ENCODE peak calls at places on chromosome 19, in nine cellular contexts. One of them, this sample, is unnamed. For H3K27me3, the result is how much of the 10 kb centered on the place peaks cover.

GRCh38 chr19:32676186-32676894 is 692 bp downstream of the RGS9BP start:
- DNase-seq in IMR-90: no peak
- DNase-seq in vagina: no peak
- DNase-seq in PC-9: no peak
- DNase-seq in body of pancreas: peak
- DNase-seq in dorsolateral prefrontal cortex: no peak
- DNase-seq in tibial nerve: no peak
- DNase-seq in mammary epithelial cell: peak
- DNase-seq in Peyer's patch: peak
- DNase-seq in this sample: peak

GRCh38 chr19:6247007-6247288 is 32.8 kb downstream of the MLLT1 start:
- DNase-seq in mammary epithelial cell: no peak
- DNase-seq in tibial nerve: no peak
- DNase-seq in body of pancreas: no peak
- DNase-seq in dorsolateral prefrontal cortex: no peak
- DNase-seq in vagina: no peak
- DNase-seq in Peyer's patch: no peak
- DNase-seq in IMR-90: no peak
- DNase-seq in PC-9: no peak
- DNase-seq in this sample: no peak

GRCh38 chr19:50384685-50385535 is 763 bp downstream of the POLD1 start:
- DNase-seq in PC-9: peak
- DNase-seq in body of pancreas: no peak
- DNase-seq in IMR-90: peak
- DNase-seq in mammary epithelial cell: peak
- DNase-seq in vagina: no peak
- DNase-seq in tibial nerve: no peak
- DNase-seq in Peyer's patch: peak
- DNase-seq in dorsolateral prefrontal cortex: no peak
- DNase-seq in this sample: no peak

GRCh38 chr19:55676384-55676783 is 1.4 kb downstream of the EPN1 start:
- DNase-seq in PC-9: no peak
- DNase-seq in Peyer's patch: no peak
- DNase-seq in tibial nerve: no peak
- DNase-seq in IMR-90: peak
- DNase-seq in mammary epithelial cell: peak
- DNase-seq in vagina: no peak
- DNase-seq in body of pancreas: peak
- DNase-seq in dorsolateral prefrontal cortex: no peak
- DNase-seq in this sample: no peak

GRCh38 chr19:18687740-18688465 is 4.4 kb downstream of the CRTC1 start:
- DNase-seq in Peyer's patch: no peak
- DNase-seq in dorsolateral prefrontal cortex: no peak
- DNase-seq in IMR-90: no peak
- DNase-seq in PC-9: no peak
- DNase-seq in mammary epithelial cell: no peak
- DNase-seq in tibial nerve: no peak
- DNase-seq in body of pancreas: no peak
- DNase-seq in vagina: no peak
- DNase-seq in this sample: no peak

GRCh38 chr19:38734426-38735256 is 9.6 kb downstream of the CAPN12 start:
- DNase-seq in tibial nerve: no peak
- DNase-seq in dorsolateral prefrontal cortex: no peak
- DNase-seq in vagina: no peak
- DNase-seq in body of pancreas: peak
- DNase-seq in IMR-90: no peak
- DNase-seq in PC-9: peak
- DNase-seq in mammary epithelial cell: peak
- DNase-seq in Peyer's patch: peak
- DNase-seq in this sample: no peak

GRCh38 chr19:47613165-47614146 is 4.5 kb downstream of the BICRA start:
- DNase-seq in mammary epithelial cell: no peak
- DNase-seq in PC-9: no peak
- DNase-seq in Peyer's patch: no peak
- DNase-seq in IMR-90: peak
- DNase-seq in dorsolateral prefrontal cortex: no peak
- DNase-seq in tibial nerve: no peak
- DNase-seq in body of pancreas: no peak
- DNase-seq in vagina: no peak
- DNase-seq in this sample: peak

GRCh38 chr19:15551183-15552004 is 43.1 kb downstream of the CYP4F22 start:
- DNase-seq in dorsolateral prefrontal cortex: no peak
- DNase-seq in mammary epithelial cell: no peak
- DNase-seq in PC-9: peak
- DNase-seq in vagina: no peak
- DNase-seq in IMR-90: no peak
- DNase-seq in tibial nerve: no peak
- DNase-seq in Peyer's patch: peak
- DNase-seq in body of pancreas: peak
- DNase-seq in this sample: peak

GRCh38 chr19:7497292-7497691 is 8.5 kb upstream of the PEX11G start:
- DNase-seq in dorsolateral prefrontal cortex: no peak
- DNase-seq in tibial nerve: no peak
- DNase-seq in body of pancreas: no peak
- DNase-seq in mammary epithelial cell: no peak
- DNase-seq in PC-9: no peak
- DNase-seq in Peyer's patch: no peak
- DNase-seq in IMR-90: no peak
- DNase-seq in vagina: no peak
- DNase-seq in this sample: no peak

GRCh38 chr19:7494416-7495098 is 5.7 kb upstream of the PEX11G start:
- DNase-seq in vagina: no peak
- DNase-seq in dorsolateral prefrontal cortex: peak
- DNase-seq in tibial nerve: peak
- DNase-seq in IMR-90: no peak
- DNase-seq in body of pancreas: peak
- DNase-seq in Peyer's patch: no peak
- DNase-seq in PC-9: no peak
- DNase-seq in mammary epithelial cell: peak
- DNase-seq in this sample: no peak

GRCh38 chr19:7489609-7490044 is 792 bp upstream of the PEX11G start:
- DNase-seq in IMR-90: no peak
- DNase-seq in body of pancreas: no peak
- DNase-seq in Peyer's patch: no peak
- DNase-seq in mammary epithelial cell: no peak
- DNase-seq in vagina: no peak
- DNase-seq in PC-9: no peak
- DNase-seq in dorsolateral prefrontal cortex: no peak
- DNase-seq in tibial nerve: no peak
- DNase-seq in this sample: no peak

GRCh38 chr19:7488736-7489353 is at the start of gene PEX11G:
- DNase-seq in Peyer's patch: peak
- DNase-seq in mammary epithelial cell: peak
- DNase-seq in IMR-90: peak
- DNase-seq in PC-9: peak
- DNase-seq in dorsolateral prefrontal cortex: peak
- DNase-seq in vagina: no peak
- DNase-seq in body of pancreas: peak
- DNase-seq in tibial nerve: peak
- DNase-seq in this sample: peak

DNA sequence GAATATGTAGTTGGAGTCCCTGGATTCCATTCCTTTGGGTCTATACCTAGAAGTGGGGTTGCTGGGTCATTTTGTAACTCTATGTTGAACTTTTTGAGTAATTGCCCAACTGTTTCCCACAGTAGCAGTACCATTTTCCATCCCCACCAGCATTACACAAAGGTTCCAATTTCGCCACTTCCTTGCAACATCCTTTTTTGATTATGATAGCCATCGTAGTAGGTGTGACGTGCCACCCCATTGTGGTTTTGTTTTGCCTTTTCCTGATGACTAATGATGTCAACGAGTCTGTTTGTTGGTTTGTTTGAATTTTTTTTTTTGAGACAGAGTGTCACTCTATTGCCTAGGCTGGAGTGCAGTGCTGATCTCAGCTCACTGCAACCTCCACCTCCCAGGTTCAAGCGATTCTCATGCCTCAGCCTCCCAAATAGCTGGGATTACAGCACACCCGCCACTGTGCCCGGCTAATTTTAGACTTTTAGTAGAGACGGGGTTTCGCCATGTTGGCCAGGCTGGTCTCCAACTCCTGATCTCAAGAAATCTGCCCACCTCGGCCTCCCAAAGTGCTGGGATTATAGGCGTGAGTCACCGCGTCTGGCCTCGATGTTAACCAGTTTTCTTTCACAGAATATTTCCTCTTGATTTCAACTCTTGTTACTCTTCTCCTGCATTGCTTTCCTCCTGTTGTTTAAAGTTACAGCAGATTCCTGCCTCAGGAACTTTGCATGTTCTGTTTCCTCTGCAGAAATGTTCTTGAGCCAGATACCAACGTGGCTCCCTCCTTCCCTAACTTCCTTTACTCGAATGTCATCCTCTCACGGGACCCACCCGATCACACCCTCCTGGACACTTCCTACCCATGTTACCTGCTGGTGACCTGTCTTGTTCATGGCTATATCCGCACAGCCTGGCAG is 3.6 kb upstream of the PEX11G start:
- DNase-seq in body of pancreas: no peak
- DNase-seq in IMR-90: no peak
- DNase-seq in PC-9: peak
- DNase-seq in dorsolateral prefrontal cortex: no peak
- DNase-seq in Peyer's patch: no peak
- DNase-seq in vagina: no peak
- DNase-seq in mammary epithelial cell: peak
- DNase-seq in tibial nerve: no peak
- DNase-seq in this sample: no peak
- H3K27ac ChIP-seq in body of pancreas: no peak
- H3K27ac ChIP-seq in IMR-90: no peak
- H3K27ac ChIP-seq in PC-9: peak
- H3K27ac ChIP-seq in dorsolateral prefrontal cortex: peak
- H3K27ac ChIP-seq in Peyer's patch: no peak
- H3K27ac ChIP-seq in vagina: no peak
- H3K27ac ChIP-seq in mammary epithelial cell: no peak
- H3K27ac ChIP-seq in tibial nerve: no peak
- H3K27ac ChIP-seq in this sample: no peak

DNA sequence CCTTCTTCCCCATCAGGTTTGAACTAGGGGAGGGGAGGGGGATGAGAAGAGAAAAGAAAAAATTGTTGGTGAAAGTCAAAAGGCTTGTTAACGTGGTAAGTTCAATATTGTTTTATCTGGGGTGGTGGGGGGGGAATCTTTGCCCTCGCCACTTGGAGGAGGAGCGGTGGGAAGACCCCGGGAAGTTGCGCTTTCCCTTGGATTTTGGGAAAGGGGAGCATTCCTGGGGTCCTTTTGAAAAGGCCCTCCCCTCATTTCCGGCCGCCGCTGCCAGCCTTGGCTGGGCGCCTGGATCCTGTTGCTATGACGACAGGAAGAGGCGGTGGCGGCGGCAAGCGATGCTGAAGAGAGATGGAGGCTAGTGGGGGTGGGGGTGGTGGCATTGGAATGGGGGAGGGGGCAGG is 4.6 kb upstream of the CACNG8 start:
- DNase-seq in body of pancreas: no peak
- DNase-seq in mammary epithelial cell: no peak
- DNase-seq in vagina: no peak
- DNase-seq in dorsolateral prefrontal cortex: peak
- DNase-seq in tibial nerve: no peak
- DNase-seq in PC-9: no peak
- DNase-seq in IMR-90: no peak
- DNase-seq in Peyer's patch: no peak
- DNase-seq in this sample: no peak
- H3K27me3 ChIP-seq in body of pancreas: under half
- H3K27me3 ChIP-seq in mammary epithelial cell: under half
- H3K27me3 ChIP-seq in vagina: under half
- H3K27me3 ChIP-seq in dorsolateral prefrontal cortex: under half
- H3K27me3 ChIP-seq in tibial nerve: under half
- H3K27me3 ChIP-seq in PC-9: under half
- H3K27me3 ChIP-seq in IMR-90: under half
- H3K27me3 ChIP-seq in Peyer's patch: under half
- H3K27me3 ChIP-seq in this sample: under half

GRCh38 chr19:4305659-4306058 is 1.3 kb downstream of the FSD1 start:
- DNase-seq in mammary epithelial cell: no peak
- DNase-seq in Peyer's patch: no peak
- DNase-seq in tibial nerve: no peak
- DNase-seq in vagina: no peak
- DNase-seq in IMR-90: no peak
- DNase-seq in body of pancreas: no peak
- DNase-seq in dorsolateral prefrontal cortex: no peak
- DNase-seq in PC-9: no peak
- DNase-seq in this sample: no peak

GRCh38 chr19:4302238-4302630 is at the start of gene TMIGD2:
- DNase-seq in dorsolateral prefrontal cortex: no peak
- DNase-seq in body of pancreas: no peak
- DNase-seq in Peyer's patch: no peak
- DNase-seq in mammary epithelial cell: no peak
- DNase-seq in IMR-90: no peak
- DNase-seq in PC-9: no peak
- DNase-seq in vagina: no peak
- DNase-seq in tibial nerve: no peak
- DNase-seq in this sample: no peak

GRCh38 chr19:4303778-4304508 is 455 bp upstream of the FSD1 start:
- DNase-seq in PC-9: no peak
- DNase-seq in Peyer's patch: no peak
- DNase-seq in IMR-90: no peak
- DNase-seq in vagina: no peak
- DNase-seq in dorsolateral prefrontal cortex: no peak
- DNase-seq in tibial nerve: no peak
- DNase-seq in body of pancreas: no peak
- DNase-seq in mammary epithelial cell: no peak
- DNase-seq in this sample: no peak

GRCh38 chr19:4305253-4305612 is 835 bp downstream of the FSD1 start:
- DNase-seq in mammary epithelial cell: no peak
- DNase-seq in vagina: no peak
- DNase-seq in PC-9: no peak
- DNase-seq in Peyer's patch: no peak
- DNase-seq in IMR-90: no peak
- DNase-seq in body of pancreas: no peak
- DNase-seq in dorsolateral prefrontal cortex: no peak
- DNase-seq in tibial nerve: no peak
- DNase-seq in this sample: no peak

GRCh38 chr19:4304509-4305252 is at the start of gene FSD1:
- DNase-seq in mammary epithelial cell: no peak
- DNase-seq in tibial nerve: no peak
- DNase-seq in IMR-90: peak
- DNase-seq in PC-9: no peak
- DNase-seq in Peyer's patch: no peak
- DNase-seq in body of pancreas: no peak
- DNase-seq in vagina: no peak
- DNase-seq in dorsolateral prefrontal cortex: peak
- DNase-seq in this sample: no peak
- H3K27ac ChIP-seq in mammary epithelial cell: no peak
- H3K27ac ChIP-seq in tibial nerve: no peak
- H3K27ac ChIP-seq in IMR-90: no peak
- H3K27ac ChIP-seq in PC-9: no peak
- H3K27ac ChIP-seq in Peyer's patch: peak
- H3K27ac ChIP-seq in body of pancreas: no peak
- H3K27ac ChIP-seq in vagina: no peak
- H3K27ac ChIP-seq in dorsolateral prefrontal cortex: peak
- H3K27ac ChIP-seq in this sample: no peak

GRCh38 chr19:11267316-11268085 is 5.2 kb upstream of the DOCK6 start:
- DNase-seq in dorsolateral prefrontal cortex: no peak
- DNase-seq in Peyer's patch: no peak
- DNase-seq in tibial nerve: no peak
- DNase-seq in mammary epithelial cell: no peak
- DNase-seq in IMR-90: no peak
- DNase-seq in PC-9: no peak
- DNase-seq in vagina: no peak
- DNase-seq in body of pancreas: no peak
- DNase-seq in this sample: no peak

GRCh38 chr19:11268783-11269267 is 6.5 kb upstream of the DOCK6 start:
- DNase-seq in IMR-90: peak
- DNase-seq in vagina: no peak
- DNase-seq in tibial nerve: peak
- DNase-seq in body of pancreas: peak
- DNase-seq in PC-9: no peak
- DNase-seq in Peyer's patch: no peak
- DNase-seq in dorsolateral prefrontal cortex: no peak
- DNase-seq in mammary epithelial cell: peak
- DNase-seq in this sample: peak

GRCh38 chr19:11265785-11266236 is 3.5 kb upstream of the DOCK6 start:
- DNase-seq in body of pancreas: peak
- DNase-seq in dorsolateral prefrontal cortex: no peak
- DNase-seq in Peyer's patch: peak
- DNase-seq in mammary epithelial cell: peak
- DNase-seq in vagina: no peak
- DNase-seq in IMR-90: no peak
- DNase-seq in tibial nerve: no peak
- DNase-seq in PC-9: peak
- DNase-seq in this sample: no peak

GRCh38 chr19:11273288-11273687 is 11.0 kb upstream of the DOCK6 start:
- DNase-seq in mammary epithelial cell: peak
- DNase-seq in vagina: no peak
- DNase-seq in IMR-90: no peak
- DNase-seq in Peyer's patch: no peak
- DNase-seq in body of pancreas: no peak
- DNase-seq in tibial nerve: no peak
- DNase-seq in dorsolateral prefrontal cortex: no peak
- DNase-seq in PC-9: no peak
- DNase-seq in this sample: no peak

GRCh38 chr19:11269408-11269807 is 7.1 kb upstream of the DOCK6 start:
- DNase-seq in body of pancreas: no peak
- DNase-seq in PC-9: no peak
- DNase-seq in IMR-90: peak
- DNase-seq in Peyer's patch: no peak
- DNase-seq in dorsolateral prefrontal cortex: no peak
- DNase-seq in vagina: no peak
- DNase-seq in mammary epithelial cell: peak
- DNase-seq in tibial nerve: no peak
- DNase-seq in this sample: no peak
- H3K27me3 ChIP-seq in body of pancreas: under half
- H3K27me3 ChIP-seq in PC-9: under half
- H3K27me3 ChIP-seq in IMR-90: under half
- H3K27me3 ChIP-seq in Peyer's patch: under half
- H3K27me3 ChIP-seq in dorsolateral prefrontal cortex: under half
- H3K27me3 ChIP-seq in vagina: under half
- H3K27me3 ChIP-seq in mammary epithelial cell: under half
- H3K27me3 ChIP-seq in tibial nerve: under half
- H3K27me3 ChIP-seq in this sample: under half